ENCODE peak calls at places on chromosomes 1 and 21, in four cellular contexts. Q is epithelial cell of proximal tubule; E is GM20000; X is stimulated activated CD8-positive, alpha-beta memory T cell treated with anti-CD3 and anti-CD28 coated beads, Interleukin-4, amount 100 ng/mL, for 1 hour. F is an unnamed sample.

GRCh38 chr1:206686486-206687249 is 2.0 kb downstream of the MAPKAPK2 start:
- DNase-seq in Q (no peak), E (peak; percentile 81), X (no peak), F (no peak)

GRCh38 chr1:245091171-245091621 is 63.6 kb upstream of the KIF26B start:
- DNase-seq in Q (no peak), E (no peak), X (no peak), F (no peak)

GRCh38 chr1:81437649-81438048 is 363.1 kb upstream of the ADGRL2 start:
- DNase-seq in Q (no peak), E (peak; percentile 12), X (no peak), F (no peak)

GRCh38 chr1:245475116-245475515 is 320.3 kb downstream of the KIF26B start:
- DNase-seq in Q (no peak), E (no peak), X (no peak), F (no peak)

GRCh38 chr1:206460846-206461426 is 9.3 kb upstream of the IKBKE start:
- DNase-seq in Q (no peak), E (no peak), X (no peak), F (no peak)

GRCh38 chr1:19353596-19353995 is 41.5 kb downstream of the SLC66A1 start:
- DNase-seq in Q (no peak), E (no peak), X (no peak), F (no peak)

GRCh38 chr21:41677671-41678015 is 89.2 kb downstream of the RIPK4 start:
- DNase-seq in Q (no peak), E (no peak), X (no peak), F (peak; percentile 34)

GRCh38 chr1:23556661-23557470 is 2.4 kb downstream of the ID3 start:
- DNase-seq in Q (no peak), E (no peak), X (no peak), F (no peak)

GRCh38 chr1:57017717-57018116 is 51.9 kb upstream of the C8B start:
- DNase-seq in Q (no peak), E (peak; percentile 7), X (no peak), F (no peak)

GRCh38 chr1:185896863-185897262 is 162.7 kb downstream of the HMCN1 start:
- DNase-seq in Q (no peak), E (no peak), X (no peak), F (no peak)

GRCh38 chr1:216325946-216326345 is 97.3 kb downstream of the USH2A start:
- DNase-seq in Q (no peak), E (no peak), X (no peak), F (no peak)

GRCh38 chr21:17607684-17608083 is 5.0 kb downstream of the BTG3 start:
- DNase-seq in Q (no peak), E (no peak), X (no peak), F (no peak)

F was measured in RPMI8226.